ENCODE peak calls at places on chromosomes 12 and 14, in nine cellular contexts. Z is GM20000; B is H54; E is T-helper 1 cell; Q is OCI-M1; A is progenitor cell of endocrine pancreas; U is CD4-positive, alpha-beta T cell; X is cardiac septum; D is M059J. I is an unnamed sample.

GRCh38 chr12:6333566-6333965 is 8.3 kb downstream of the TNFRSF1A start:
- DNase-seq in Z (no peak), B (peak; percentile 80), E (no peak), Q (no peak), A (no peak), U (no peak), X (no peak), D (peak; percentile 28), I (no peak)

GRCh38 chr12:72889791-72890190 is 617.6 kb downstream of the TRHDE start:
- DNase-seq in Z (no peak), B (no peak), E (no peak), Q (no peak), A (no peak), U (no peak), X (no peak), D (no peak), I (no peak)

GRCh38 chr14:56952766-56953473 is 142.6 kb upstream of the OTX2 start:
- DNase-seq in Z (no peak), B (no peak), E (no peak), Q (no peak), A (no peak), U (no peak), X (no peak), D (no peak), I (no peak)

GRCh38 chr12:51949342-51950030 is 2.0 kb upstream of the ACVR1B start:
- DNase-seq in Z (no peak), B (no peak), E (no peak), Q (no peak), A (no peak), U (no peak), X (no peak), D (no peak), I (no peak)

GRCh38 chr14:105491366-105492006 is 440 bp downstream of the TEDC1 start:
- DNase-seq in Z (peak; percentile 96), B (peak; percentile 85), E (peak; percentile 85), Q (peak; percentile 84), A (peak; percentile 56), U (peak; percentile 63), X (peak; percentile 88), D (peak; percentile 35), I (peak; percentile 88)

GRCh38 chr12:49776413-49776812 is 35.1 kb downstream of the TMBIM6 start:
- DNase-seq in Z (peak; percentile 77), B (peak; percentile 53), E (no peak), Q (peak; percentile 90), A (no peak), U (peak; percentile 26), X (no peak), D (peak; percentile 66), I (peak; percentile 32)

GRCh38 chr14:76955575-76956252 is 72.8 kb downstream of the IRF2BPL start:
- DNase-seq in Z (peak; percentile 66), B (no peak), E (peak; percentile 52), Q (peak; percentile 52), A (no peak), U (peak; percentile 39), X (no peak), D (peak; percentile 79), I (peak; percentile 81)

GRCh38 chr12:91983935-91984334 is 161.7 kb downstream of the BTG1 start:
- DNase-seq in Z (no peak), B (no peak), E (no peak), Q (no peak), A (no peak), U (no peak), X (no peak), D (no peak), I (no peak)

GRCh38 chr14:37819155-37820015 is 224.0 kb downstream of the TTC6 start:
- DNase-seq in Z (no peak), B (no peak), E (no peak), Q (no peak), A (no peak), U (no peak), X (no peak), D (peak; percentile 46), I (no peak)

GRCh38 chr12:27576667-27577347 is 52.8 kb downstream of the PPFIBP1 start:
- DNase-seq in Z (no peak), B (no peak), E (no peak), Q (no peak), A (no peak), U (no peak), X (no peak), D (no peak), I (no peak)

GRCh38 chr12:127810026-127810425 is 456.9 kb upstream of the TMEM132C start:
- DNase-seq in Z (no peak), B (peak; percentile 58), E (no peak), Q (peak; percentile 88), A (no peak), U (no peak), X (no peak), D (peak; percentile 92), I (no peak)

GRCh38 chr14:103801459-103801858 is 45.9 kb downstream of the PPP1R13B start:
- DNase-seq in Z (no peak), B (peak; percentile 76), E (no peak), Q (peak; percentile 7), A (no peak), U (no peak), X (no peak), D (peak; percentile 79), I (no peak)

GRCh38 chr12:47110011-47110541 is 30.3 kb upstream of the AMIGO2 start:
- DNase-seq in Z (no peak), B (no peak), E (no peak), Q (no peak), A (no peak), U (no peak), X (no peak), D (no peak), I (no peak)

GRCh38 chr12:122133192-122133950 is 40.6 kb downstream of the IL31 start:
- DNase-seq in Z (no peak), B (no peak), E (no peak), Q (no peak), A (no peak), U (no peak), X (no peak), D (no peak), I (no peak)

GRCh38 chr12:129063600-129063999 is 210.3 kb downstream of the GLT1D1 start:
- DNase-seq in Z (no peak), B (no peak), E (no peak), Q (no peak), A (no peak), U (no peak), X (no peak), D (no peak), I (no peak)

GRCh38 chr12:107468182-107468581 is 217.4 kb upstream of the PWP1 start:
- DNase-seq in Z (no peak), B (no peak), E (no peak), Q (no peak), A (no peak), U (no peak), X (no peak), D (peak; percentile 42), I (no peak)

GRCh38 chr14:77043984-77044485 is 15.5 kb upstream of the IRF2BPL start:
- DNase-seq in Z (no peak), B (no peak), E (no peak), Q (no peak), A (no peak), U (no peak), X (no peak), D (no peak), I (no peak)

GRCh38 chr12:1575799-1576401 is 18.5 kb downstream of the FBXL14 start:
- DNase-seq in Z (no peak), B (no peak), E (no peak), Q (peak; percentile 75), A (no peak), U (no peak), X (no peak), D (no peak), I (no peak)

GRCh38 chr12:108174641-108175040 is 45.6 kb downstream of the WSCD2 start:
- DNase-seq in Z (no peak), B (no peak), E (no peak), Q (no peak), A (no peak), U (no peak), X (no peak), D (no peak), I (no peak)

GRCh38 chr12:49703647-49704137 is 3.5 kb downstream of the FMNL3 start:
- DNase-seq in Z (peak; percentile 65), B (no peak), E (no peak), Q (peak; percentile 58), A (no peak), U (no peak), X (no peak), D (peak; percentile 84), I (peak; percentile 34)

GRCh38 chr14:92922883-92923743 is at the start of gene CHGA:
- DNase-seq in Z (peak; percentile 86), B (no peak), E (peak; percentile 21), Q (no peak), A (peak; percentile 88), U (peak; percentile 32), X (no peak), D (peak; percentile 10), I (peak; percentile 43)

GRCh38 chr12:93825926-93826599 is 148.9 kb downstream of the CRADD start:
- DNase-seq in Z (no peak), B (no peak), E (no peak), Q (no peak), A (no peak), U (no peak), X (no peak), D (peak; percentile 49), I (no peak)